ENCODE peak calls at places on chromosomes 4 and X, in eight cellular contexts. I, K, G, B, P, S, M and U are unnamed samples.
A peak's percentile ranks its signal among the peaks of the same experiment; 100 is the strongest.

GRCh38 chr4:98094118-98094517 is 49.2 kb downstream of the STPG2 start:
- DNase-seq in B (no peak), S (no peak), M (no peak), G (no peak), I (no peak), K (no peak), P (no peak), U (no peak)

GRCh38 chrX:69179380-69179911 is 14.2 kb upstream of the PJA1 start:
- DNase-seq in I (peak; percentile 29), K (peak; percentile 5), M (peak; percentile 26), S (no peak), P (no peak), B (peak; percentile 50), G (no peak), U (no peak)

GRCh38 chr4:18980516-18981233 is 959.1 kb upstream of the LCORL start:
- DNase-seq in B (no peak), S (no peak), K (no peak), M (no peak), P (no peak), G (no peak), I (no peak), U (no peak)

GRCh38 chr4:112633477-112634235 is 3.1 kb downstream of the ZGRF1 start:
- DNase-seq in K (peak; percentile 53), S (no peak), B (no peak), I (peak; percentile 43), G (no peak), P (no peak), M (no peak), U (peak; percentile 47)

GRCh38 chr4:13920901-13921300 is 293.4 kb upstream of the BOD1L1 start:
- DNase-seq in B (no peak), S (no peak), K (peak; percentile 100), M (peak; percentile 41), P (no peak), I (peak; percentile 100), G (no peak), U (peak; percentile 99)

GRCh38 chr4:41058426-41058825 is 155.9 kb downstream of the APBB2 start:
- DNase-seq in P (no peak), S (no peak), G (no peak), I (peak; percentile 72), M (no peak), B (no peak), K (peak; percentile 36), U (peak; percentile 78)

GRCh38 chrX:143058096-143058495 is 32.4 kb downstream of the SPANXN4 start:
- DNase-seq in M (no peak), P (no peak), B (no peak), K (no peak), I (no peak), S (no peak), G (no peak), U (no peak)

GRCh38 chrX:9557508-9557907 is 92.7 kb downstream of the TBL1X start:
- DNase-seq in S (no peak), I (no peak), B (no peak), G (no peak), K (no peak), P (no peak), M (no peak), U (no peak)

GRCh38 chrX:148530464-148531077 is 30.2 kb downstream of the AFF2 start:
- DNase-seq in S (no peak), K (peak; percentile 39), B (peak; percentile 9), G (no peak), I (peak; percentile 33), M (peak; percentile 3), P (peak; percentile 11), U (peak; percentile 17)

GRCh38 chrX:115521717-115522116 is 39.3 kb upstream of the PLS3 start:
- DNase-seq in G (no peak), P (no peak), S (no peak), K (no peak), B (no peak), I (peak; percentile 12), M (no peak), U (peak; percentile 23)

GRCh38 chrX:103919336-103919682 is 43.1 kb upstream of the TMSB15B start:
- DNase-seq in I (peak; percentile 51), K (peak; percentile 56), S (no peak), G (no peak), M (peak; percentile 2), B (peak; percentile 28), P (peak; percentile 32), U (peak; percentile 55)

GRCh38 chrX:131588995-131589394 is 45.1 kb downstream of the OR13H1 start:
- DNase-seq in G (no peak), B (no peak), P (no peak), I (no peak), M (peak; percentile 3), S (no peak), K (no peak), U (peak; percentile 0)

GRCh38 chr4:7393491-7394183 is 41.1 kb downstream of the PSAPL1 start:
- DNase-seq in I (no peak), B (peak; percentile 17), K (no peak), G (no peak), M (no peak), S (peak; percentile 38), P (no peak), U (no peak)

GRCh38 chr4:158949094-158949493 is 153.8 kb upstream of the RAPGEF2 start:
- DNase-seq in G (no peak), P (no peak), B (no peak), K (peak; percentile 67), I (peak; percentile 58), M (no peak), S (no peak), U (peak; percentile 71)

GRCh38 chrX:130032552-130032951 is 50.1 kb downstream of the BCORL1 start:
- DNase-seq in I (no peak), P (no peak), B (no peak), S (no peak), K (no peak), G (no peak), M (no peak), U (no peak)